ENCODE peak calls at places on chromosomes 2 and 18, in seven cellular contexts. H is neuronal stem cell, L is H9, I is mesendoderm, O is mesenchymal stem cell, F is H1, E is trophoblast cell. A is an unnamed sample.

GRCh38 chr18:79010802-79011201 is 31.2 kb downstream of the SALL3 start:
- DNase-seq in H (no peak), L (no peak), I (no peak), O (no peak), F (no peak), E (no peak), A (no peak)

GRCh38 chr2:52210611-52211010 is 1178.7 kb upstream of the NRXN1 start:
- DNase-seq in H (no peak), L (no peak), I (no peak), O (no peak), F (no peak), E (no peak), A (peak)

GRCh38 chr2:199629301-199629700 is 171.6 kb upstream of the SATB2 start:
- DNase-seq in H (no peak), L (no peak), I (peak), O (no peak), F (no peak), E (peak), A (no peak)

GRCh38 chr2:158457092-158457825 is 507 bp downstream of the PKP4 start:
- DNase-seq in H (peak), L (peak), I (peak), O (peak), F (peak), E (peak), A (peak)

GRCh38 chr2:45180033-45180746 is 170.9 kb upstream of the SIX2 start:
- DNase-seq in H (no peak), L (no peak), I (peak), O (no peak), F (no peak), E (no peak), A (peak)

GRCh38 chr2:25879133-25879730 is 945 bp upstream of the ASXL2 start:
- DNase-seq in H (no peak), L (no peak), I (peak), O (peak), F (no peak), E (peak), A (peak)

GRCh38 chr18:74796928-74797576 is 199.4 kb downstream of the ZNF407 start:
- DNase-seq in H (no peak), L (no peak), I (peak), O (peak), F (no peak), E (peak), A (peak)

GRCh38 chr18:7545734-7546133 is 21.4 kb upstream of the PTPRM start:
- DNase-seq in H (no peak), L (no peak), I (no peak), O (peak), F (no peak), E (peak), A (peak)

GRCh38 chr2:203328735-203329549 is 748 bp downstream of the ABI2 start:
- DNase-seq in H (peak), L (peak), I (peak), O (peak), F (no peak), E (peak), A (peak)

GRCh38 chr18:53698907-53699306 is 525.6 kb downstream of the MBD2 start:
- DNase-seq in H (peak), L (peak), I (peak), O (peak), F (peak), E (peak), A (no peak)

GRCh38 chr2:160324917-160325316 is 124.8 kb upstream of the ITGB6 start:
- DNase-seq in H (no peak), L (no peak), I (no peak), O (peak), F (no peak), E (no peak), A (no peak)

GRCh38 chr2:221533299-221533698 is 38.8 kb downstream of the EPHA4 start:
- DNase-seq in H (no peak), L (no peak), I (no peak), O (no peak), F (no peak), E (no peak), A (no peak)

GRCh38 chr2:71716697-71717624 is 263.6 kb downstream of the DYSF start:
- DNase-seq in H (no peak), L (no peak), I (no peak), O (peak), F (no peak), E (no peak), A (peak)

GRCh38 chr2:88235987-88236386 is 65.8 kb downstream of the THNSL2 start:
- DNase-seq in H (no peak), L (no peak), I (no peak), O (no peak), F (no peak), E (no peak), A (no peak)

GRCh38 chr2:180505203-180505602 is 475.2 kb upstream of the UBE2E3 start:
- DNase-seq in H (no peak), L (no peak), I (no peak), O (peak), F (no peak), E (no peak), A (peak)

GRCh38 chr2:215590353-215590752 is 154.5 kb upstream of the FN1 start:
- DNase-seq in H (no peak), L (no peak), I (no peak), O (peak), F (no peak), E (no peak), A (peak)

GRCh38 chr2:203819434-203820133 is 48.0 kb upstream of the CTLA4 start:
- DNase-seq in H (no peak), L (no peak), I (no peak), O (no peak), F (no peak), E (no peak), A (no peak)

GRCh38 chr18:3104190-3105054 is 91.5 kb upstream of the LPIN2 start:
- DNase-seq in H (no peak), L (no peak), I (no peak), O (peak), F (no peak), E (peak), A (peak)

GRCh38 chr2:69545477-69545932 is 98.0 kb downstream of the AAK1 start:
- DNase-seq in H (no peak), L (no peak), I (no peak), O (no peak), F (no peak), E (no peak), A (no peak)

GRCh38 chr2:218375212-218375611 is 6.9 kb upstream of the SLC11A1 start:
- DNase-seq in H (no peak), L (no peak), I (no peak), O (peak), F (no peak), E (no peak), A (peak)

GRCh38 chr2:36485521-36485920 is 112.4 kb downstream of the FEZ2 start:
- DNase-seq in H (no peak), L (no peak), I (no peak), O (peak), F (no peak), E (no peak), A (peak)

GRCh38 chr2:149020432-149020851 is 18.1 kb upstream of the LYPD6B start:
- DNase-seq in H (no peak), L (no peak), I (no peak), O (no peak), F (no peak), E (peak), A (no peak)

GRCh38 chr2:190714958-190715357 is 66.1 kb downstream of the NAB1 start:
- DNase-seq in H (no peak), L (no peak), I (no peak), O (peak), F (no peak), E (peak), A (peak)

GRCh38 chr2:37711308-37711731 is 39.9 kb upstream of the CDC42EP3 start:
- DNase-seq in H (no peak), L (peak), I (peak), O (peak), F (no peak), E (peak), A (peak)

GRCh38 chr2:47598476-47598875 is 184.5 kb upstream of the MSH6 start:
- DNase-seq in H (no peak), L (no peak), I (no peak), O (no peak), F (no peak), E (peak), A (no peak)

GRCh38 chr2:187577310-187577709 is 23.1 kb upstream of the TFPI start:
- DNase-seq in H (no peak), L (no peak), I (peak), O (peak), F (no peak), E (peak), A (no peak)

GRCh38 chr18:43932140-43932539 is 654.9 kb upstream of the SYT4 start:
- DNase-seq in H (no peak), L (no peak), I (no peak), O (peak), F (no peak), E (no peak), A (peak)

GRCh38 chr2:192128655-192129054 is 66.1 kb downstream of the TMEFF2 start:
- DNase-seq in H (no peak), L (no peak), I (no peak), O (no peak), F (no peak), E (no peak), A (peak)

GRCh38 chr2:128628206-128628605 is 309.5 kb upstream of the HS6ST1 start:
- DNase-seq in H (no peak), L (no peak), I (no peak), O (no peak), F (no peak), E (no peak), A (no peak)

GRCh38 chr18:12478269-12479057 is 70.7 kb downstream of the PRELID3A start:
- DNase-seq in H (no peak), L (no peak), I (peak), O (peak), F (no peak), E (no peak), A (no peak)

GRCh38 chr2:127137741-127138140 is 30.8 kb upstream of the BIN1 start:
- DNase-seq in H (no peak), L (no peak), I (no peak), O (no peak), F (peak), E (no peak), A (no peak)

GRCh38 chr2:200756618-200757321 is 54.9 kb upstream of the BZW1 start:
- DNase-seq in H (no peak), L (peak), I (peak), O (peak), F (no peak), E (peak), A (peak)

GRCh38 chr18:41145526-41145925 is 809.5 kb upstream of the PIK3C3 start:
- DNase-seq in H (no peak), L (no peak), I (no peak), O (no peak), F (no peak), E (peak), A (no peak)

GRCh38 chr18:68679531-68679930 is 35.4 kb downstream of the TMX3 start:
- DNase-seq in H (no peak), L (no peak), I (no peak), O (peak), F (no peak), E (peak), A (peak)

GRCh38 chr2:965640-966147 is 15.0 kb downstream of the SNTG2 start:
- DNase-seq in H (no peak), L (no peak), I (no peak), O (no peak), F (no peak), E (no peak), A (no peak)
- H4K8ac ChIP-seq in H (no peak), L (no peak), I (no peak), O (no peak), F (no peak), E (no peak), A (no peak)

DNA sequence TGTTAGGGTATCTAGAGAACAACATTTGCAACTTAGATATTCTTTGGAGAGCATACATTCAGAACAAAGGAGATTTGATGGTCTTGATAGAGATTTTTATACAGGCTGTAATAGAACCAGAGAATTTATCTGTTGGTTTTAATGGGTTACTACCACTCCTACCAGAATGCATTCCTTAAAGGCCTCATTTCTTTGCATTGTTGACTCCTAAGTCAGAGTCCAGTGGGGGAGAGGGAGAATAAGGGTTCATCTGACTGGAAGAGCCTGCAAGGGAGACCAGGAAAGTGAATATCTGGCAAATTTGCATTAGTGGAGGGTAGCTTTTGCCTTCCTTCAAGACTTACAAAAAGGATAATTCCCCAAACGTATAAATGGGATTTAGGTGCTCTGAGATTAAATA is 29.7 kb downstream of the AGPS start:
- DNase-seq in H (no peak), L (no peak), I (no peak), O (no peak), F (no peak), E (no peak), A (peak)
- H4K8ac ChIP-seq in H (no peak), L (no peak), I (no peak), O (no peak), F (no peak), E (no peak), A (no peak)

DNA sequence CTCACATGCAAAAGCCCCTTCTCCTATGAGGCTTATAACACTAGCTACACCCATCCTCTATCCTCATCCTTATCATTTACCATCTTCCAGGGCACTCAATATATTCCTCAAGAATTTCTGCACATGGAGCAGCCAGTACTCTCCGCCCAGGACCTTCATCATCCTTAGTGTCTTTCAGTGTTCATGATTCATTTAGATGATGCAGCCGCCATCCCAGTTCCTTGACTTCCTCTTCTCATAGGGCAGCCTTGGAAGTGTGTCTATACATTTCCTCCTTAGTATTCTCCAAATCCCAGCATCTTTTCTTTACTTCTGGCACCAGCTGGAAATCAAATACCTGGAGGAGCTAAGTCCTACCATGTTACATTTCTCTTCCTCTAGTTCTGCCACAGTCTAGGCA is 3.0 kb upstream of the ITSN2 start:
- DNase-seq in H (no peak), L (no peak), I (no peak), O (no peak), F (no peak), E (no peak), A (no peak)
- H4K8ac ChIP-seq in H (no peak), L (no peak), I (no peak), O (no peak), F (no peak), E (no peak), A (no peak)

GRCh38 chr2:116924509-116924908 is 890.0 kb upstream of the DDX18 start:
- DNase-seq in H (no peak), L (no peak), I (peak), O (no peak), F (no peak), E (no peak), A (no peak)
- H4K8ac ChIP-seq in H (no peak), L (no peak), I (no peak), O (no peak), F (no peak), E (no peak), A (no peak)

DNA sequence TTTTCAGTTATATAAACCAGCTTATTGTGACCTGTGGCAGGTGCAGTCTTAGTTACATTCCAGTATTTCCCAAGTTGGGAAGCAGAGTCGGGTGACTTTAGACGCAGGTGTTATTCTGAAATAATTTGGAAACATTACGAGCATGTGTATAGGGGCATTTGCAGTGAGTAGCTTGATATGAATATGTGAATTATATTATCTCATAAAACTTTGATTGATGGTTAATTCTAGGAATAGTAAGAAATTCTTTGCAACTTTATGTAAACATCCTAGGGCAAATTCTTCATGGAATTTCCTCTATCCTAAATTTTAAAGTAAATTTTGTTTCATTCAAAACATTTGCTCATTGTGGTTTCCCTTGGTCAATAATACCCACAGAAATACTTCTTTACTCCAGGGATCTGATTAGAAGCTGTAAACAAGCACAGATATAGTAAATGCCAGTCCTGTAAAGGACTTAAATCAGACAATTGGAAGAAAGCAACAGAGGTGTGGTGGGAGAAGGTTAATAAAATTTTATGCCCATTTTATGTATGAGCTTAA is 580.6 kb upstream of the CDH2 start:
- DNase-seq in H (no peak), L (no peak), I (no peak), O (no peak), F (no peak), E (no peak), A (no peak)
- H4K8ac ChIP-seq in H (no peak), L (no peak), I (no peak), O (no peak), F (no peak), E (no peak), A (no peak)

GRCh38 chr18:69982417-69982816 is 34.7 kb upstream of the CD226 start:
- DNase-seq in H (no peak), L (no peak), I (no peak), O (no peak), F (no peak), E (no peak), A (no peak)
- H4K8ac ChIP-seq in H (no peak), L (no peak), I (no peak), O (no peak), F (no peak), E (no peak), A (no peak)

DNA sequence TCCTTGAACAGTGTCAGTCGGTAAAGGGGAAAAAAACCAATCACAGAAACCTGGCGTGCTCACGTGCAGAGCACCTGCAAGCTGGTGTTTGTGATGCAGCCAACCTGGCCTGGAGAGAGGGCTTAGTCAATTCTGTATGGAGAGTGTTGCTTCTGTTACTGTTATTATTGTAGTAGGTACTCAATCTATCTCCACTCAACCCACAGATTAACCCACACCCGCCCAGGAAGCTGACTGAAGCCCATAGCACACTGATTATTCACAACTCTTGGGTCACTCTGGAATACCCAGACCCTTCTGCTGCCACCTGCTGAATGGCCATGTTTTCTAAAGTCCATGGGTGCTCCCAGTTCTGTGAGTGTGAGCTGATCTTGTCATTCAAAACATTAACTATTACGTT is 53.9 kb downstream of the TNFRSF11A start:
- DNase-seq in H (no peak), L (no peak), I (no peak), O (no peak), F (no peak), E (no peak), A (no peak)
- H4K8ac ChIP-seq in H (no peak), L (no peak), I (no peak), O (no peak), F (no peak), E (no peak), A (no peak)

DNA sequence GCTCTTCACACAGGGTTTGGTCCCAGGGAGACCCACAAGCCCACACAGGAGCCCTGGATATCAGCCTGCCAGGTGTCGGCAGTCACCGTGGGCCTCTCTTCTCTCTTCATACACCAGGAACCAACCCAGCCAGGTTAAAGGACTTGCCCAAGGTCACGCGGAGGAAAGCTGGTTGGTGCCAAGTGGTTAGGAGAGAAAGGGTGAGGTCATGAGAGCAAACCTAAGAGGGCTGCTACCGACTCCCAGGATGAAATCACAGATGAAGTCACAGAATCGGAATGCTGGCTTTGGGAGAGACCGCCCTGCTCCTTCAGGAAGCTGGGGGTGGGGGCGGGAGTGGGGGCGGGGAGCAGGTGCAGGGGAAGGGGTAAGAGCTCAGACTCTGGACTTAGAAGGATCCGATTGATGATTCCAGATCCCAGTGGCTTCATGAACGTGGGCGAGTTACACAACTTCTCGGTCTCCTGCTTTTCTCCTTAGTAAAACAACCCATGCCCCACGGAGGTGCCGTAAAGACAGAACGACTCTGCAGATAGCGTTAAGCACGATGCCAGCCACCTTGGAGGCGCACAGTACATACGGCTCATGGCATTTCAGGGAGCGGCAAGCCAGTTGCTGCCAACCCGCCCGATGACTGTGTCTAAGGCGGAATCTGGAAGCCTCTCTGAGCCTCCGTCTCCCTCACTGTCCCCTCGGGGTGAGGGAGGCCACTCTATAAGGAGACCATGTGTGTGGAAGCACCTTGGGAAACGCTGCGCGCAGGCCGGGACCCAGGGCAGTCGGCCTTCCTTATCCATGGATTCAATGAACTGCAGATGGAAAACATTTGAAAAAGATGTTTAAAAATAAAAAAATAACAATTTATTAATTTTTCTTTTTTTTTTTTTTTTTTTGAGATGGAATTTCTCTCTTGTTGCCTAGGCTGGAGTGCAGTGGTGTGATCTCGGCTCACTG is 23.0 kb upstream of the TAF1B start:
- DNase-seq in H (no peak), L (peak), I (peak), O (peak), F (no peak), E (peak), A (peak)
- H4K8ac ChIP-seq in H (no peak), L (no peak), I (no peak), O (peak), F (peak), E (peak), A (no peak)

GRCh38 chr2:236305531-236305930 is 41.3 kb upstream of the ASB18 start:
- DNase-seq in H (no peak), L (no peak), I (no peak), O (no peak), F (no peak), E (no peak), A (no peak)
- H4K8ac ChIP-seq in H (no peak), L (no peak), I (no peak), O (no peak), F (no peak), E (no peak), A (no peak)